ENCODE peak calls at places on chromosomes 12 and 14, in six cellular contexts. One of them, this sample, is unnamed.

GRCh38 chr12:46698003-46698402 is 127.8 kb downstream of the SLC38A4 start:
- DNase-seq in A549: no peak
- DNase-seq in foreskin fibroblast: no peak
- DNase-seq in right lobe of liver: no peak
- DNase-seq in ascending aorta: no peak
- DNase-seq in neural progenitor cell: no peak
- DNase-seq in this sample: no peak

GRCh38 chr14:90592655-90593054 is 195.8 kb downstream of the CALM1 start:
- DNase-seq in A549: no peak
- DNase-seq in foreskin fibroblast: no peak
- DNase-seq in right lobe of liver: no peak
- DNase-seq in ascending aorta: no peak
- DNase-seq in neural progenitor cell: no peak
- DNase-seq in this sample: no peak

GRCh38 chr14:101454229-101454628 is 107.1 kb upstream of the DIO3 start:
- DNase-seq in A549: no peak
- DNase-seq in foreskin fibroblast: no peak
- DNase-seq in right lobe of liver: no peak
- DNase-seq in ascending aorta: no peak
- DNase-seq in neural progenitor cell: no peak
- DNase-seq in this sample: no peak

GRCh38 chr12:60842166-60842565 is 1246.3 kb downstream of the SLC16A7 start:
- DNase-seq in A549: no peak
- DNase-seq in foreskin fibroblast: peak
- DNase-seq in right lobe of liver: no peak
- DNase-seq in ascending aorta: no peak
- DNase-seq in neural progenitor cell: no peak
- DNase-seq in this sample: no peak

GRCh38 chr12:4121506-4122020 is 152.0 kb upstream of the CCND2 start:
- DNase-seq in A549: no peak
- DNase-seq in foreskin fibroblast: no peak
- DNase-seq in right lobe of liver: no peak
- DNase-seq in ascending aorta: peak
- DNase-seq in neural progenitor cell: no peak
- DNase-seq in this sample: no peak

GRCh38 chr12:70180140-70180539 is 63.1 kb upstream of the CNOT2 start:
- DNase-seq in A549: no peak
- DNase-seq in foreskin fibroblast: no peak
- DNase-seq in right lobe of liver: no peak
- DNase-seq in ascending aorta: no peak
- DNase-seq in neural progenitor cell: peak
- DNase-seq in this sample: no peak

GRCh38 chr12:49021292-49021915 is 2.8 kb upstream of the PRKAG1 start:
- DNase-seq in A549: no peak
- DNase-seq in foreskin fibroblast: no peak
- DNase-seq in right lobe of liver: no peak
- DNase-seq in ascending aorta: no peak
- DNase-seq in neural progenitor cell: no peak
- DNase-seq in this sample: no peak

GRCh38 chr14:89176090-89176757 is 240.8 kb downstream of the FOXN3 start:
- DNase-seq in A549: no peak
- DNase-seq in foreskin fibroblast: no peak
- DNase-seq in right lobe of liver: no peak
- DNase-seq in ascending aorta: no peak
- DNase-seq in neural progenitor cell: no peak
- DNase-seq in this sample: no peak

GRCh38 chr12:3202734-3203446 is 125.7 kb downstream of the TSPAN9 start:
- DNase-seq in A549: peak
- DNase-seq in foreskin fibroblast: no peak
- DNase-seq in right lobe of liver: peak
- DNase-seq in ascending aorta: peak
- DNase-seq in neural progenitor cell: peak
- DNase-seq in this sample: no peak

GRCh38 chr12:73181244-73181643 is 909.1 kb downstream of the TRHDE start:
- DNase-seq in A549: no peak
- DNase-seq in foreskin fibroblast: no peak
- DNase-seq in right lobe of liver: no peak
- DNase-seq in ascending aorta: no peak
- DNase-seq in neural progenitor cell: no peak
- DNase-seq in this sample: no peak

GRCh38 chr12:57248934-57249742 is 1.8 kb downstream of the STAC3 start:
- DNase-seq in A549: no peak
- DNase-seq in foreskin fibroblast: no peak
- DNase-seq in right lobe of liver: no peak
- DNase-seq in ascending aorta: no peak
- DNase-seq in neural progenitor cell: no peak
- DNase-seq in this sample: no peak
- H3K4me3 ChIP-seq in A549: no peak
- H3K4me3 ChIP-seq in foreskin fibroblast: no peak
- H3K4me3 ChIP-seq in right lobe of liver: no peak
- H3K4me3 ChIP-seq in ascending aorta: no peak
- H3K4me3 ChIP-seq in neural progenitor cell: no peak
- H3K4me3 ChIP-seq in this sample: no peak

GRCh38 chr12:5745251-5745888 is 199.7 kb downstream of the ANO2 start:
- DNase-seq in A549: peak
- DNase-seq in foreskin fibroblast: peak
- DNase-seq in right lobe of liver: peak
- DNase-seq in ascending aorta: peak
- DNase-seq in neural progenitor cell: peak
- DNase-seq in this sample: peak
- TF ChIP-seq CTCF in A549: peak
- TF ChIP-seq CTCF in foreskin fibroblast: peak
- TF ChIP-seq CTCF in right lobe of liver: peak
- TF ChIP-seq CTCF in ascending aorta: peak
- TF ChIP-seq CTCF in neural progenitor cell: peak
- TF ChIP-seq CTCF in this sample: peak

GRCh38 chr14:58313699-58314098 is 15.3 kb downstream of the ARID4A start:
- DNase-seq in A549: no peak
- DNase-seq in foreskin fibroblast: no peak
- DNase-seq in right lobe of liver: no peak
- DNase-seq in ascending aorta: no peak
- DNase-seq in neural progenitor cell: no peak
- DNase-seq in this sample: no peak

DNA sequence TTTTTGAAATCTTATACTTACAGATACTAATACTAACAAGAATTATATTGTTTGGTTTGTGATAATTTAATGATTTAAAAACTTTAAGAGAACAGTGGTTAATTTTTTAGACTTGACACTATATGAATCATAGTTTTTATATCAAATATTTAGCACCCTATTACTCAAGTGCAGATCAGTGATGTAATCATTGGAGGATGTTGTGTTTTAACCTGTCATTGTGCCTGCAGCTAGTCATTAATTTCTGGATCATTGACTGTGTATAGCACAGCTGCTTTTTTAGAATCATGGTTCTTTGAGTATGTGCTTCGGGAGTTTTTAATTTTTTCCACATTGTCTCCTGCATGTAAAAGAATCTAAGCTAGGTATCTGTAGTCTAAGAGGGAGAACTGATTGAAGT is 17.3 kb downstream of the ARID4A start:
- DNase-seq in A549: no peak
- DNase-seq in foreskin fibroblast: no peak
- DNase-seq in right lobe of liver: no peak
- DNase-seq in ascending aorta: no peak
- DNase-seq in neural progenitor cell: no peak
- DNase-seq in this sample: no peak
- H3K4me3 ChIP-seq in A549: no peak
- H3K4me3 ChIP-seq in foreskin fibroblast: no peak
- H3K4me3 ChIP-seq in right lobe of liver: no peak
- H3K4me3 ChIP-seq in ascending aorta: no peak
- H3K4me3 ChIP-seq in neural progenitor cell: no peak
- H3K4me3 ChIP-seq in this sample: no peak

GRCh38 chr12:97716356-97716755 is 253.8 kb downstream of the RMST start:
- DNase-seq in A549: peak
- DNase-seq in foreskin fibroblast: no peak
- DNase-seq in right lobe of liver: no peak
- DNase-seq in ascending aorta: no peak
- DNase-seq in neural progenitor cell: peak
- DNase-seq in this sample: peak
- TF ChIP-seq CTCF in A549: no peak
- TF ChIP-seq CTCF in foreskin fibroblast: no peak
- TF ChIP-seq CTCF in right lobe of liver: peak
- TF ChIP-seq CTCF in ascending aorta: peak
- TF ChIP-seq CTCF in neural progenitor cell: peak
- TF ChIP-seq CTCF in this sample: peak

GRCh38 chr14:99261916-99262787 is 9.8 kb downstream of the BCL11B start:
- DNase-seq in A549: no peak
- DNase-seq in foreskin fibroblast: no peak
- DNase-seq in right lobe of liver: no peak
- DNase-seq in ascending aorta: peak
- DNase-seq in neural progenitor cell: no peak
- DNase-seq in this sample: no peak
- H3K4me3 ChIP-seq in A549: no peak
- H3K4me3 ChIP-seq in foreskin fibroblast: no peak
- H3K4me3 ChIP-seq in right lobe of liver: no peak
- H3K4me3 ChIP-seq in ascending aorta: no peak
- H3K4me3 ChIP-seq in neural progenitor cell: no peak
- H3K4me3 ChIP-seq in this sample: no peak

GRCh38 chr12:92122941-92123779 is 22.5 kb downstream of the BTG1 start:
- DNase-seq in A549: no peak
- DNase-seq in foreskin fibroblast: no peak
- DNase-seq in right lobe of liver: no peak
- DNase-seq in ascending aorta: no peak
- DNase-seq in neural progenitor cell: no peak
- DNase-seq in this sample: no peak

GRCh38 chr12:92124708-92125067 is 21.0 kb downstream of the BTG1 start:
- DNase-seq in A549: no peak
- DNase-seq in foreskin fibroblast: no peak
- DNase-seq in right lobe of liver: no peak
- DNase-seq in ascending aorta: no peak
- DNase-seq in neural progenitor cell: no peak
- DNase-seq in this sample: peak

GRCh38 chr12:92128612-92129011 is 17.0 kb downstream of the BTG1 start:
- DNase-seq in A549: no peak
- DNase-seq in foreskin fibroblast: no peak
- DNase-seq in right lobe of liver: no peak
- DNase-seq in ascending aorta: no peak
- DNase-seq in neural progenitor cell: no peak
- DNase-seq in this sample: no peak

GRCh38 chr12:92121826-92122225 is 23.8 kb downstream of the BTG1 start:
- DNase-seq in A549: no peak
- DNase-seq in foreskin fibroblast: no peak
- DNase-seq in right lobe of liver: no peak
- DNase-seq in ascending aorta: no peak
- DNase-seq in neural progenitor cell: no peak
- DNase-seq in this sample: no peak

GRCh38 chr12:92123780-92124707 is 21.6 kb downstream of the BTG1 start:
- DNase-seq in A549: no peak
- DNase-seq in foreskin fibroblast: no peak
- DNase-seq in right lobe of liver: no peak
- DNase-seq in ascending aorta: no peak
- DNase-seq in neural progenitor cell: no peak
- DNase-seq in this sample: no peak
- TF ChIP-seq CTCF in A549: no peak
- TF ChIP-seq CTCF in foreskin fibroblast: no peak
- TF ChIP-seq CTCF in right lobe of liver: no peak
- TF ChIP-seq CTCF in ascending aorta: no peak
- TF ChIP-seq CTCF in neural progenitor cell: no peak
- TF ChIP-seq CTCF in this sample: no peak

GRCh38 chr12:125794401-125794800 is 729.2 kb downstream of the AACS start:
- DNase-seq in A549: no peak
- DNase-seq in foreskin fibroblast: no peak
- DNase-seq in right lobe of liver: no peak
- DNase-seq in ascending aorta: no peak
- DNase-seq in neural progenitor cell: no peak
- DNase-seq in this sample: no peak
- H3K4me3 ChIP-seq in A549: no peak
- H3K4me3 ChIP-seq in foreskin fibroblast: no peak
- H3K4me3 ChIP-seq in right lobe of liver: no peak
- H3K4me3 ChIP-seq in ascending aorta: no peak
- H3K4me3 ChIP-seq in neural progenitor cell: no peak
- H3K4me3 ChIP-seq in this sample: no peak

GRCh38 chr12:6273209-6273928 is 37.1 kb upstream of the PLEKHG6 start:
- DNase-seq in A549: no peak
- DNase-seq in foreskin fibroblast: no peak
- DNase-seq in right lobe of liver: no peak
- DNase-seq in ascending aorta: no peak
- DNase-seq in neural progenitor cell: no peak
- DNase-seq in this sample: no peak
- TF ChIP-seq CTCF in A549: no peak
- TF ChIP-seq CTCF in foreskin fibroblast: no peak
- TF ChIP-seq CTCF in right lobe of liver: no peak
- TF ChIP-seq CTCF in ascending aorta: no peak
- TF ChIP-seq CTCF in neural progenitor cell: no peak
- TF ChIP-seq CTCF in this sample: peak

GRCh38 chr12:44848771-44849085 is 27.4 kb downstream of the NELL2 start:
- DNase-seq in A549: no peak
- DNase-seq in foreskin fibroblast: no peak
- DNase-seq in right lobe of liver: no peak
- DNase-seq in ascending aorta: no peak
- DNase-seq in neural progenitor cell: no peak
- DNase-seq in this sample: no peak

GRCh38 chr12:44846826-44847225 is 29.3 kb downstream of the NELL2 start:
- DNase-seq in A549: no peak
- DNase-seq in foreskin fibroblast: no peak
- DNase-seq in right lobe of liver: no peak
- DNase-seq in ascending aorta: no peak
- DNase-seq in neural progenitor cell: no peak
- DNase-seq in this sample: peak

GRCh38 chr12:44851586-44851985 is 24.5 kb downstream of the NELL2 start:
- DNase-seq in A549: no peak
- DNase-seq in foreskin fibroblast: no peak
- DNase-seq in right lobe of liver: no peak
- DNase-seq in ascending aorta: no peak
- DNase-seq in neural progenitor cell: no peak
- DNase-seq in this sample: no peak

GRCh38 chr12:44847888-44848770 is 28.0 kb downstream of the NELL2 start:
- DNase-seq in A549: no peak
- DNase-seq in foreskin fibroblast: no peak
- DNase-seq in right lobe of liver: no peak
- DNase-seq in ascending aorta: no peak
- DNase-seq in neural progenitor cell: no peak
- DNase-seq in this sample: no peak

DNA sequence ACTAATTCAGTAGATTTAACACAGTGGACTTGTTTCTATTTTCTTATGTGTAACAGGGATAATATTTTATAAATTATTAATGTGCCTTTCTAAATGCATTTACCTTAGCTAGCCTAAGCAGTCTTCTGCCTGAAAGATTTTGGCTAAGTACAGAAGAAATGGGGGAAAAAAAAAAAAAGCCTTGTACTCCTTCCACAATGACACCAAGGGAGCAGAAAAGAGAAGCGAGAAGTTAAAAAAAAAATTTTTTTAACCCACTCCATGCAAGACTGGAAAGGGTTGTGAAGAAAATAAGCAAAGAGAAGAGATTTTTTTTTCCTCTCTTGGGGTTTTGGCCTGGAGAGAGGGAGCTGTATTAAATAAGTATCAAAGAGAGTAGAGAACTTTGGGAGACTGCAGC is 28.7 kb downstream of the NELL2 start:
- DNase-seq in A549: no peak
- DNase-seq in foreskin fibroblast: no peak
- DNase-seq in right lobe of liver: no peak
- DNase-seq in ascending aorta: no peak
- DNase-seq in neural progenitor cell: no peak
- DNase-seq in this sample: no peak
- H3K4me3 ChIP-seq in A549: no peak
- H3K4me3 ChIP-seq in foreskin fibroblast: no peak
- H3K4me3 ChIP-seq in right lobe of liver: no peak
- H3K4me3 ChIP-seq in ascending aorta: no peak
- H3K4me3 ChIP-seq in neural progenitor cell: no peak
- H3K4me3 ChIP-seq in this sample: no peak